ENCODE peak calls at places on chromosome 9, in seven cellular contexts. B, X, H, T, P, E and U are unnamed samples. For H3K4me1, the result is how much of the 10 kb centered on the place peaks cover.

GRCh38 chr9:70529833-70530232 is 115.4 kb upstream of the KLF9 start:
- DNase-seq in P (no peak), E (no peak), T (no peak), H (no peak), B (no peak), X (no peak), U (no peak)

GRCh38 chr9:98880311-98881015 is 63.2 kb upstream of the COL15A1 start:
- DNase-seq in X (no peak), T (no peak), B (no peak), H (no peak), P (no peak), E (no peak), U (no peak)

GRCh38 chr9:5832543-5833529 is at the start of gene ERMP1:
- DNase-seq in B (peak), H (peak), X (peak), P (peak), E (peak), T (peak), U (peak)

GRCh38 chr9:17578911-17579793 is at the start of gene SH3GL2:
- DNase-seq in P (peak), E (peak), B (peak), X (peak), T (no peak), H (peak), U (no peak)

GRCh38 chr9:111974092-111974681 is 77.6 kb downstream of the UGCG start:
- DNase-seq in E (peak), H (no peak), T (no peak), X (no peak), P (peak), B (no peak), U (no peak)

GRCh38 chr9:130862747-130863146 is 27.7 kb downstream of the ABL1 start:
- DNase-seq in H (no peak), E (no peak), T (no peak), X (no peak), P (no peak), B (no peak), U (no peak)

GRCh38 chr9:89606567-89607311 is 1.9 kb downstream of the GADD45G start:
- DNase-seq in B (peak), T (no peak), H (peak), X (peak), P (peak), E (peak), U (no peak)

GRCh38 chr9:99011161-99011709 is 67.5 kb downstream of the COL15A1 start:
- DNase-seq in B (no peak), X (peak), T (no peak), P (no peak), E (peak), H (no peak), U (no peak)

GRCh38 chr9:135925496-135926133 is 18.3 kb upstream of the CAMSAP1 start:
- DNase-seq in X (no peak), B (no peak), P (no peak), H (no peak), E (no peak), T (no peak), U (no peak)

GRCh38 chr9:99023831-99024230 is 80.1 kb downstream of the COL15A1 start:
- DNase-seq in P (no peak), E (peak), B (no peak), H (no peak), T (no peak), X (no peak), U (no peak)

GRCh38 chr9:123465304-123465703 is 109.3 kb downstream of the CRB2 start:
- DNase-seq in T (no peak), X (no peak), E (no peak), P (no peak), H (no peak), B (no peak), U (no peak)

GRCh38 chr9:89482950-89483349 is 15.0 kb downstream of the SEMA4D start:
- DNase-seq in T (no peak), E (no peak), X (no peak), P (no peak), H (no peak), B (no peak), U (no peak)

GRCh38 chr9:85258823-85259370 is 482.9 kb downstream of the AGTPBP1 start:
- DNase-seq in E (peak), P (peak), T (no peak), X (peak), H (no peak), B (peak), U (no peak)

GRCh38 chr9:72141484-72141883 is 7.8 kb upstream of the GDA start:
- DNase-seq in T (no peak), P (no peak), E (no peak), X (no peak), H (no peak), B (no peak), U (no peak)

GRCh38 chr9:35726876-35727438 is 5.0 kb downstream of the TLN1 start:
- DNase-seq in X (no peak), H (no peak), B (peak), P (no peak), T (no peak), E (peak), U (no peak)

GRCh38 chr9:24801344-24801743 is 255.6 kb upstream of the IZUMO3 start:
- DNase-seq in T (no peak), P (no peak), X (no peak), B (no peak), E (no peak), H (no peak), U (no peak)

GRCh38 chr9:8804618-8805017 is 1005.0 kb upstream of the DMAC1 start:
- DNase-seq in X (no peak), H (no peak), B (no peak), E (no peak), P (no peak), T (no peak), U (no peak)

GRCh38 chr9:86908261-86908660 is 39.0 kb downstream of the GAS1 start:
- DNase-seq in X (no peak), T (no peak), B (no peak), E (no peak), H (no peak), P (no peak), U (no peak)

GRCh38 chr9:124384849-124385248 is 30.4 kb downstream of the PSMB7 start:
- DNase-seq in P (no peak), H (no peak), B (no peak), X (no peak), E (no peak), T (no peak), U (no peak)

GRCh38 chr9:129569506-129570449 is 51.1 kb downstream of the C9orf50 start:
- DNase-seq in P (peak), X (peak), E (peak), B (no peak), T (no peak), H (no peak), U (no peak)

GRCh38 chr9:112556497-112557085 is 70.0 kb downstream of the KIAA1958 start:
- DNase-seq in H (no peak), E (peak), P (no peak), B (no peak), X (no peak), T (no peak), U (no peak)

GRCh38 chr9:75588808-75589207 is 301.7 kb upstream of the PCSK5 start:
- DNase-seq in H (no peak), E (no peak), X (no peak), T (no peak), B (no peak), P (no peak), U (no peak)

DNA sequence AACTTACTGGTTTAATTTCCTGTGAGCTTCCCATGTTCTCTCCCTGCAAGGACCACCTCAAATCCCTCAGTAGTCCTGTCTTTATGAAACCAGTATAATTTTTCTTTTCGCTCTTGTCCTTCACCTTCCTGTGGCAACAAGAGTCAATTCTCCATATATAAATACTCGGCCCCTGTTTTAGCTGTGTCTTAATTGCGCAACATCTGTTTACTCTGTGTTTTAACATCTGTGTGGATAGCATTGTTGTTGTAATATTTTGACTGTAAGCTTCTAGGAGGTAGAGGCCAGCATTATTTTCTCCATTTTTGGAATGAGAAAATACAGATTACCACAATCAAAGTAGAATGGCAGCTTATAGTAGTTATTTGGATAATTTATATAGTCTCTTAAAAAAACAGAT is 30.2 kb upstream of the CDKN2B start:
- DNase-seq in X (no peak), E (peak), T (no peak), H (no peak), B (no peak), P (no peak), U (no peak)
- H3K4me1 ChIP-seq in X (under half), E (under half), T (half or more), H (under half), B (under half), P (under half), U (under half)

DNA sequence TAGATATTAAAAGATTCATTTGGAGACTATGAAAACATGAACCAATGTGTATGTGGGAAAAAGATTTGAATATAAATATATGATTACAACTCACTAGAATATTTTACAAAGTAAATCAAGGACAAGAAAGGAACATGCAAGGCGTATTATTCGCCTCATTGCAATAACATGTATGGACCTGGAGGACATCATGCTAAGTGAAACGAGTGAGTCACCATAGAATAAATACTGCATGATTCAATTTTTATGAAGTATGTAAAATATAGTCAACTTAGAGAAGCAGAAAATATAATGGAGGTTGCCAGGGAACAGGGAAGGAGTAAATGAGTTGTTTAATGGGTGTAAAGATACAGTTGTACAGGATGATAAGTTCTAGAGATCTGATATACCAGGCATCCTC is 4.9 kb downstream of the TXNDC8 start:
- DNase-seq in H (no peak), X (no peak), B (no peak), P (no peak), T (no peak), E (no peak), U (no peak)
- H3K4me1 ChIP-seq in H (under half), X (under half), B (under half), P (under half), T (under half), E (under half), U (under half)

DNA sequence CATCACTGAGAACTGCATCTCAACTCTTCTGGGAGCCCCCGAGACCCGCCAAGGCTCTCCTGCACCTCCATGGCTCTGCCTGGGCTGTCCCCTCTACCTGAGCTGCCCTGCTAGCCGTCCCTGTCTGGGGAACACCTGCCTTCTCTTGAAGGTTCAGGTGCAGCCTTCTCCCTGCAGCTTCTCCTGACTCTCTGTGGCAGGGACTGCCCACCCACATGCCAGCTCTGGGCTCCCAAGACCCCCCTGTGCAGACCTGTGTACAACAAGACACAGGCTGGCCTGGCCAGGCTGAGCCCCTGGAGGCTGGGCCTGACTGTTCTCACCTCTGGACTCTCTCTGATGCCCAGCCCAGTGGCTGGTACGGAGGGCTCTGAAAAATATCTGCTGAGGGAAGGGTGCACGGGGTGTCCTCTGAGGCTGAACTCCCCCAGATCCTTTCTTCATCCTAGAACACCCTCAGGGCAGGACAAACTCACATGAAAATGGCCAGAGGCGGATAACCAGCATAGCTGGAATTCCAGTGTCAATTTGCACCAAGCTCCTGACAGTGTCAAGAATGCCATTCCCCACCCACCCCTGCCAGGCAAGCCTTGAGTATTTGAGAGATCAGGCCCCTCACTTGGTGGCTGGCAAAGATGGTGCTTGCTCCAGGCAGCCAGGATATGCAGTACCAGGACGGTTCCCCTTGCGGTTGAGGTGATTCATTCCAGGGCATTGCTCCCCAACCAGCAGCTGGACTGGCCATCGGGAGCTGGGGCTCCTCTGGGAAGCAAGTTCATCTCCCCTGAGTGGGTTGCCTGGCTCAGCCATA is 40.9 kb upstream of the SLC25A51 start:
- DNase-seq in H (no peak), T (no peak), E (no peak), X (peak), B (no peak), P (no peak), U (peak)
- H3K4me1 ChIP-seq in H (under half), T (under half), E (under half), X (under half), B (half or more), P (under half), U (half or more)

DNA sequence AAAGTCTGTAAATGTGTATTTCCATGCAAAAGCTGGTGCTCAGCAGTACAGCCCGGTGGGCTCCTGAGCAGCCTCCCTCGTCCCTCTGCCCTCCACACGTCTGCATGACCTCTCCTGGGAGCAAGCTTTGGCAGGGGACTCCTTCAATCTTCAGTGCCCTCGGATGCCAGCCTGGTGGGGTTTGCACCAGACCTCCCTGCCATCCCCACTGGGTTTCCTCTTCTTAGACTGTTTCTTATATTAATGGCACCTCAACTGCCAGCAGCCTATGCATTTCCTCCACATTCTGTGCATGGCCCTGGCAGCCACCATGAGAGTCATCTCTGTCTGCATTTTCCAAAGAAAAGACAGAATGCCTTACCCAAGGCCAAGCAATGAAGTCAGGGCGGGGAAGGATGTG is 108.4 kb downstream of the ROR2 start:
- DNase-seq in B (no peak), X (no peak), H (no peak), E (no peak), P (no peak), T (no peak), U (no peak)
- H3K4me1 ChIP-seq in B (under half), X (under half), H (under half), E (under half), P (half or more), T (half or more), U (under half)

GRCh38 chr9:14366071-14366470 is 52.1 kb upstream of the NFIB start:
- DNase-seq in E (peak), T (no peak), P (no peak), H (no peak), B (peak), X (no peak), U (peak)

GRCh38 chr9:14369011-14369410 is 55.1 kb upstream of the NFIB start:
- DNase-seq in T (no peak), P (no peak), H (no peak), B (no peak), E (no peak), X (no peak), U (no peak)

GRCh38 chr9:14361074-14361473 is 47.1 kb upstream of the NFIB start:
- DNase-seq in P (no peak), E (no peak), B (no peak), X (no peak), H (no peak), T (no peak), U (no peak)

GRCh38 chr9:14362175-14362574 is 48.2 kb upstream of the NFIB start:
- DNase-seq in T (no peak), X (no peak), B (peak), P (no peak), E (peak), H (no peak), U (no peak)

DNA sequence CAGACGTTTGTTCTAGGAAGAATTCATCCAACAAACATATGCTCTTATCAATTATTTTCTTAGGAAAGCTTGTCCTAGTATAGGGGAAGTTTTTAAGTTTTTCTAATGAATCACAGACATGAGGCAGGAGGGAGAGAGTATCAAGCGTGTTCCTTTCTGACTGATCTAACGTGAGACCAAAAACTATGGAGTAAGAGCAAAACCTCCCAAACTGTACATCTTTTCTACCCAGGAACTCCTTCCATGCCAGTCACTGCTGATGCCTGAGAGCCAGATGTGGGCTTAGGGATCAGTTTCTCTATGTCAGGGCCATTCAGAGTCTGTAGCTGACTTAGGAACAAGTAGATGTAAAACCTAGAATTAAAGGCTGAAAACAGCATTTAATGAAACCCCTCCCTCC is 51.7 kb upstream of the NFIB start:
- DNase-seq in B (no peak), P (no peak), T (no peak), E (no peak), X (no peak), H (no peak), U (no peak)
- H3K4me1 ChIP-seq in B (under half), P (under half), T (under half), E (under half), X (under half), H (under half), U (under half)

DNA sequence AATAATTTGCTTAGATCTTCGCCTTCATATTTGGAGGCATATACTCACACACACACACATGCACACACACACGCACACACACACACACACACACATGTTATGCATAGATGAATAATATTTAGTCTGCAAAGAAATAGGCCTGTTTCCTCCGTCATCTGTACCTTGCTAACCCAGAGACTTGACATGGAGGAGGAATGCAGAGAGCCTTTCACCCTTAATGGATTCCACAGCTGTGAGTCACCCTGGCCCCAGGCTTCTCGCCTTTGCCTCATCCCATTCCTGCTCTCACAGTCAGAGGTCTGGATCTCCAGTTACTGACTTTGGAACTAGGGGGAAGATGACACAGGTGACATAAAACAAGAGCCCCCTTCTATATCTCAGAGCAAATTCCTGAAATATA is 29.7 kb downstream of the ZNF462 start:
- DNase-seq in H (peak), E (peak), B (peak), P (no peak), X (peak), T (no peak), U (peak)
- H3K4me1 ChIP-seq in H (under half), E (under half), B (half or more), P (under half), X (half or more), T (half or more), U (under half)

GRCh38 chr9:37451628-37452027 is 13.6 kb downstream of the ZBTB5 start:
- DNase-seq in P (no peak), X (no peak), B (no peak), T (no peak), E (no peak), H (no peak), U (no peak)

GRCh38 chr9:37454238-37454637 is 11.0 kb downstream of the ZBTB5 start:
- DNase-seq in H (no peak), X (no peak), E (no peak), P (no peak), T (no peak), B (no peak), U (no peak)

GRCh38 chr9:37455884-37456647 is 9.2 kb downstream of the ZBTB5 start:
- DNase-seq in B (no peak), X (no peak), T (no peak), H (no peak), P (no peak), E (no peak), U (no peak)

GRCh38 chr9:37452611-37453010 is 12.6 kb downstream of the ZBTB5 start:
- DNase-seq in P (no peak), B (no peak), E (no peak), T (no peak), H (no peak), X (no peak), U (no peak)

GRCh38 chr9:37453827-37454226 is 11.4 kb downstream of the ZBTB5 start:
- DNase-seq in E (no peak), P (no peak), T (no peak), H (no peak), X (no peak), B (no peak), U (no peak)
- H3K4me1 ChIP-seq in E (under half), P (half or more), T (half or more), H (under half), X (under half), B (under half), U (under half)